ENCODE peak calls at places on chromosomes 13 and 19, in five cellular contexts. J, X, F, C and L are unnamed samples.

GRCh38 chr19:46766569-46767317 is 20.5 kb upstream of the STRN4 start:
- DNase-seq in J (peak), X (no peak), F (no peak), C (peak), L (peak)

GRCh38 chr13:48531416-48532145 is 1.3 kb downstream of the RCBTB2 start:
- DNase-seq in J (no peak), X (no peak), F (no peak), C (no peak), L (no peak)

GRCh38 chr19:1904385-1905070 is 671 bp upstream of the ADAT3 start:
- DNase-seq in J (no peak), X (peak), F (no peak), C (peak), L (peak)

GRCh38 chr19:41116261-41116660 is 2.0 kb downstream of the CYP2F1 start:
- DNase-seq in J (no peak), X (no peak), F (no peak), C (no peak), L (no peak)

GRCh38 chr13:91609353-91609752 is 210.9 kb downstream of the GPC5 start:
- DNase-seq in J (peak), X (no peak), F (no peak), C (peak), L (no peak)

GRCh38 chr13:112182831-112183543 is 116.0 kb downstream of the SOX1 start:
- DNase-seq in J (no peak), X (peak), F (no peak), C (no peak), L (no peak)

GRCh38 chr13:20287976-20288375 is 55.9 kb upstream of the GJB6 start:
- DNase-seq in J (no peak), X (no peak), F (no peak), C (no peak), L (no peak)

GRCh38 chr19:4371209-4371897 is 28.0 kb downstream of the MPND start:
- DNase-seq in J (no peak), X (no peak), F (no peak), C (peak), L (no peak)

GRCh38 chr13:43874512-43875092 is 4.9 kb downstream of the CCDC122 start:
- DNase-seq in J (peak), X (no peak), F (no peak), C (no peak), L (no peak)

GRCh38 chr19:43720936-43721335 is 5.1 kb downstream of the IRGC start:
- DNase-seq in J (no peak), X (no peak), F (no peak), C (no peak), L (no peak)

GRCh38 chr13:48630291-48630690 is 23.4 kb upstream of the CYSLTR2 start:
- DNase-seq in J (no peak), X (no peak), F (no peak), C (no peak), L (no peak)

GRCh38 chr13:62512194-62513141 is 1096.8 kb upstream of the PCDH20 start:
- DNase-seq in J (peak), X (no peak), F (no peak), C (peak), L (peak)

GRCh38 chr13:33639158-33639557 is 178.8 kb upstream of the RFC3 start:
- DNase-seq in J (no peak), X (no peak), F (no peak), C (no peak), L (no peak)

GRCh38 chr13:99998261-99998660 is 16.7 kb downstream of the ZIC2 start:
- DNase-seq in J (no peak), X (no peak), F (no peak), C (no peak), L (no peak)

GRCh38 chr19:43504426-43505185 is at the start of gene PHLDB3:
- DNase-seq in J (peak), X (peak), F (peak), C (peak), L (no peak)

GRCh38 chr19:19661675-19662251 is 1.7 kb downstream of the ATP13A1 start:
- DNase-seq in J (peak), X (no peak), F (no peak), C (no peak), L (peak)

GRCh38 chr19:40416918-40417713 is 3.9 kb upstream of the PRX start:
- DNase-seq in J (no peak), X (no peak), F (peak), C (no peak), L (no peak)

GRCh38 chr19:19461671-19462622 is 53.4 kb downstream of the TSSK6 start:
- DNase-seq in J (peak), X (peak), F (peak), C (peak), L (no peak)

GRCh38 chr13:101149735-101150380 is 266.4 kb downstream of the NALCN start:
- DNase-seq in J (peak), X (no peak), F (no peak), C (peak), L (no peak)

GRCh38 chr13:91085127-91085526 is 262.4 kb upstream of the MIR17HG start:
- DNase-seq in J (no peak), X (no peak), F (no peak), C (no peak), L (no peak)

GRCh38 chr19:14347999-14348889 is 33.0 kb upstream of the ADGRE5 start:
- DNase-seq in J (peak), X (peak), F (peak), C (peak), L (peak)

GRCh38 chr13:28055362-28055761 is 45.0 kb downstream of the FLT3 start:
- DNase-seq in J (no peak), X (no peak), F (no peak), C (no peak), L (no peak)

GRCh38 chr13:41587490-41587889 is 130.1 kb downstream of the RGCC start:
- DNase-seq in J (no peak), X (no peak), F (no peak), C (no peak), L (no peak)

GRCh38 chr19:11130824-11131455 is 24.6 kb downstream of the SPC24 start:
- DNase-seq in J (peak), X (peak), F (peak), C (peak), L (peak)

GRCh38 chr13:102484329-102484728 is 82.5 kb upstream of the FGF14 start:
- DNase-seq in J (no peak), X (no peak), F (no peak), C (no peak), L (no peak)

GRCh38 chr19:55358943-55359908 is 3.8 kb downstream of the GARIN5B start:
- DNase-seq in J (no peak), X (no peak), F (no peak), C (no peak), L (no peak)

GRCh38 chr13:73168226-73168992 is 109.6 kb downstream of the KLF5 start:
- DNase-seq in J (no peak), X (no peak), F (no peak), C (no peak), L (no peak)

GRCh38 chr19:10118960-10119359 is 739 bp downstream of the EIF3G start:
- DNase-seq in J (no peak), X (no peak), F (no peak), C (no peak), L (no peak)

GRCh38 chr19:15748239-15748638 is 10.5 kb downstream of the OR10H3 start:
- DNase-seq in J (no peak), X (no peak), F (no peak), C (no peak), L (no peak)

GRCh38 chr13:29676941-29677452 is 81.5 kb upstream of the SLC7A1 start:
- DNase-seq in J (no peak), X (no peak), F (no peak), C (no peak), L (no peak)

GRCh38 chr13:32256243-32256642 is 58.9 kb downstream of the ZAR1L start:
- DNase-seq in J (no peak), X (no peak), F (no peak), C (no peak), L (no peak)

GRCh38 chr13:20340759-20341161 is 108.6 kb upstream of the GJB6 start:
- DNase-seq in J (no peak), X (peak), F (no peak), C (no peak), L (no peak)

GRCh38 chr13:67299731-67300130 is 69.6 kb upstream of the PCDH9 start:
- DNase-seq in J (no peak), X (no peak), F (no peak), C (no peak), L (no peak)

GRCh38 chr19:21092107-21092506 is 10.1 kb downstream of the ZNF714 start:
- DNase-seq in J (no peak), X (no peak), F (no peak), C (no peak), L (no peak)

GRCh38 chr19:44891016-44891882 is at the start of gene TOMM40:
- DNase-seq in J (peak), X (no peak), F (no peak), C (peak), L (peak)

GRCh38 chr13:93217701-93218100 is 8.9 kb upstream of the GPC6 start:
- DNase-seq in J (no peak), X (no peak), F (no peak), C (no peak), L (no peak)

GRCh38 chr19:12766051-12766521 is 9.3 kb downstream of the HOOK2 start:
- DNase-seq in J (no peak), X (peak), F (peak), C (peak), L (peak)

GRCh38 chr13:75762066-75762937 is 126.2 kb downstream of the LMO7 start:
- DNase-seq in J (no peak), X (peak), F (no peak), C (no peak), L (peak)

GRCh38 chr13:22589880-22590279 is 590.9 kb upstream of the SGCG start:
- DNase-seq in J (no peak), X (no peak), F (no peak), C (no peak), L (no peak)

GRCh38 chr19:11291991-11292390 is 4.0 kb upstream of the TSPAN16 start:
- DNase-seq in J (no peak), X (no peak), F (no peak), C (no peak), L (no peak)

GRCh38 chr13:51914137-51914493 is 52.3 kb downstream of the CCDC70 start:
- DNase-seq in J (no peak), X (no peak), F (no peak), C (no peak), L (no peak)
- TF ChIP-seq CTCF in J (no peak), X (no peak), F (no peak), C (no peak), L (no peak)

GRCh38 chr19:34155686-34156085 is 16.6 kb upstream of the LSM14A start:
- DNase-seq in J (no peak), X (no peak), F (no peak), C (no peak), L (no peak)
- TF ChIP-seq CTCF in J (no peak), X (no peak), F (no peak), C (no peak), L (no peak)

GRCh38 chr13:109783447-109783814 is 3.0 kb downstream of the IRS2 start:
- DNase-seq in J (peak), X (no peak), F (no peak), C (no peak), L (peak)

GRCh38 chr13:109783815-109784589 is 2.4 kb downstream of the IRS2 start:
- DNase-seq in J (peak), X (no peak), F (no peak), C (no peak), L (peak)

GRCh38 chr13:109785141-109785891 is 1.1 kb downstream of the IRS2 start:
- DNase-seq in J (peak), X (peak), F (peak), C (peak), L (peak)

GRCh38 chr13:109785892-109786450 is 412 bp downstream of the IRS2 start:
- DNase-seq in J (peak), X (no peak), F (no peak), C (no peak), L (no peak)

GRCh38 chr13:109784590-109785140 is 1.7 kb downstream of the IRS2 start:
- DNase-seq in J (peak), X (peak), F (peak), C (peak), L (peak)
- TF ChIP-seq CTCF in J (peak), X (peak), F (peak), C (no peak), L (no peak)

GRCh38 chr19:796692-797527 is at the start of gene PTBP1:
- DNase-seq in J (peak), X (peak), F (peak), C (peak), L (peak)
- TF ChIP-seq CTCF in J (no peak), X (no peak), F (peak), C (no peak), L (no peak)

GRCh38 chr13:114112826-114113322 is 19.5 kb downstream of the RASA3 start:
- DNase-seq in J (no peak), X (no peak), F (no peak), C (no peak), L (no peak)
- TF ChIP-seq CTCF in J (no peak), X (no peak), F (no peak), C (no peak), L (no peak)